ENCODE peak calls at places on chromosomes 13 and 19, in four cellular contexts. One of them, this sample, is unnamed.

GRCh38 chr19:16460454-16460853 is 11.3 kb downstream of the EPS15L1 start:
- DNase-seq in GM12878: no peak
- DNase-seq in K562: no peak
- DNase-seq in hepatocyte: no peak
- DNase-seq in this sample: no peak

GRCh38 chr13:107138468-107138867 is 570.5 kb upstream of the ARGLU1 start:
- DNase-seq in GM12878: no peak
- DNase-seq in hepatocyte: no peak
- DNase-seq in K562: no peak
- DNase-seq in this sample: peak; percentile 25

GRCh38 chr13:28532226-28533048 is 37.5 kb upstream of the FLT1 start:
- DNase-seq in GM12878: no peak
- DNase-seq in K562: peak; percentile 91
- DNase-seq in hepatocyte: peak; percentile 35
- DNase-seq in this sample: peak; percentile 72

GRCh38 chr19:51240866-51241265 is 10.0 kb upstream of the SIGLECL1 start:
- DNase-seq in hepatocyte: no peak
- DNase-seq in GM12878: no peak
- DNase-seq in K562: no peak
- DNase-seq in this sample: no peak

GRCh38 chr19:11736696-11737095 is 2.0 kb downstream of the ZNF823 start:
- DNase-seq in K562: peak; percentile 84
- DNase-seq in hepatocyte: peak; percentile 27
- DNase-seq in GM12878: peak; percentile 40
- DNase-seq in this sample: peak; percentile 3

GRCh38 chr19:43595999-43596841 is at the start of the genes IRGQ and ZNF576:
- DNase-seq in K562: peak; percentile 100
- DNase-seq in GM12878: peak; percentile 98
- DNase-seq in hepatocyte: peak; percentile 100
- DNase-seq in this sample: peak; percentile 100

GRCh38 chr19:8352134-8352827 is 9.2 kb upstream of the KANK3 start:
- DNase-seq in hepatocyte: no peak
- DNase-seq in GM12878: no peak
- DNase-seq in K562: no peak
- DNase-seq in this sample: peak; percentile 52

GRCh38 chr13:27405521-27406134 is 18.8 kb upstream of the GTF3A start:
- DNase-seq in GM12878: no peak
- DNase-seq in hepatocyte: no peak
- DNase-seq in K562: no peak
- DNase-seq in this sample: no peak

GRCh38 chr19:2274937-2275535 is 6.9 kb downstream of the PEAK3 start:
- DNase-seq in GM12878: no peak
- DNase-seq in hepatocyte: peak; percentile 78
- DNase-seq in K562: peak; percentile 71
- DNase-seq in this sample: peak; percentile 87

GRCh38 chr13:46171739-46172138 is 10.2 kb downstream of the LCP1 start:
- DNase-seq in GM12878: no peak
- DNase-seq in hepatocyte: no peak
- DNase-seq in K562: no peak
- DNase-seq in this sample: no peak

GRCh38 chr19:8498295-8498694 is 4.1 kb downstream of the PRAM1 start:
- DNase-seq in GM12878: no peak
- DNase-seq in K562: no peak
- DNase-seq in hepatocyte: no peak
- DNase-seq in this sample: no peak

GRCh38 chr19:18119243-18120105 is 21.9 kb downstream of the MAST3 start:
- DNase-seq in hepatocyte: no peak
- DNase-seq in K562: no peak
- DNase-seq in GM12878: no peak
- DNase-seq in this sample: peak; percentile 20

GRCh38 chr19:38734426-38735256 is 9.6 kb downstream of the CAPN12 start:
- DNase-seq in GM12878: peak; percentile 25
- DNase-seq in hepatocyte: peak; percentile 40
- DNase-seq in K562: peak; percentile 29
- DNase-seq in this sample: no peak

GRCh38 chr13:98606296-98606695 is 29.4 kb upstream of the STK24 start:
- DNase-seq in hepatocyte: no peak
- DNase-seq in GM12878: no peak
- DNase-seq in K562: no peak
- DNase-seq in this sample: peak; percentile 41

GRCh38 chr19:11338164-11338563 is 1.3 kb downstream of the RAB3D start:
- DNase-seq in K562: no peak
- DNase-seq in hepatocyte: peak; percentile 58
- DNase-seq in GM12878: no peak
- DNase-seq in this sample: no peak

GRCh38 chr19:49553451-49554271 is 25.9 kb downstream of the RCN3 start:
- DNase-seq in hepatocyte: peak; percentile 68
- DNase-seq in K562: no peak
- DNase-seq in GM12878: no peak
- DNase-seq in this sample: no peak

GRCh38 chr13:41782086-41782485 is 178.8 kb downstream of the VWA8 start:
- DNase-seq in GM12878: no peak
- DNase-seq in hepatocyte: no peak
- DNase-seq in K562: no peak
- DNase-seq in this sample: peak; percentile 24

GRCh38 chr13:49652691-49653305 is 24.5 kb downstream of the ARL11 start:
- DNase-seq in K562: peak; percentile 64
- DNase-seq in GM12878: no peak
- DNase-seq in hepatocyte: peak; percentile 49
- DNase-seq in this sample: peak; percentile 85

GRCh38 chr19:7682175-7682855 is 1.7 kb downstream of the TRAPPC5 start:
- DNase-seq in GM12878: no peak
- DNase-seq in K562: no peak
- DNase-seq in hepatocyte: no peak
- DNase-seq in this sample: peak; percentile 83

GRCh38 chr13:98809345-98809777 is 56.9 kb upstream of the SLC15A1 start:
- DNase-seq in K562: no peak
- DNase-seq in GM12878: no peak
- DNase-seq in hepatocyte: no peak
- DNase-seq in this sample: no peak

GRCh38 chr13:67048084-67048792 is 181.9 kb downstream of the PCDH9 start:
- DNase-seq in GM12878: no peak
- DNase-seq in hepatocyte: peak; percentile 15
- DNase-seq in K562: peak; percentile 40
- DNase-seq in this sample: no peak

GRCh38 chr13:30017880-30018279 is 167.5 kb upstream of the UBL3 start:
- DNase-seq in GM12878: no peak
- DNase-seq in hepatocyte: no peak
- DNase-seq in K562: no peak
- DNase-seq in this sample: peak; percentile 43

GRCh38 chr19:32166238-32166637 is 179.2 kb upstream of the ZNF507 start:
- DNase-seq in K562: no peak
- DNase-seq in hepatocyte: no peak
- DNase-seq in GM12878: no peak
- DNase-seq in this sample: no peak

GRCh38 chr13:47955836-47956235 is 45.2 kb downstream of the SUCLA2 start:
- DNase-seq in hepatocyte: no peak
- DNase-seq in K562: no peak
- DNase-seq in GM12878: no peak
- DNase-seq in this sample: no peak

GRCh38 chr13:87777395-87777794 is 106.2 kb downstream of the SLITRK5 start:
- DNase-seq in GM12878: no peak
- DNase-seq in hepatocyte: no peak
- DNase-seq in K562: no peak
- DNase-seq in this sample: peak; percentile 34

GRCh38 chr19:7397687-7398086 is 49.0 kb downstream of the ARHGEF18 start:
- DNase-seq in GM12878: no peak
- DNase-seq in K562: no peak
- DNase-seq in hepatocyte: no peak
- DNase-seq in this sample: no peak

GRCh38 chr13:105979586-105979985 is 555.9 kb downstream of the EFNB2 start:
- DNase-seq in GM12878: no peak
- DNase-seq in hepatocyte: peak; percentile 82
- DNase-seq in K562: no peak
- DNase-seq in this sample: no peak

GRCh38 chr19:49200238-49200862 is 42.8 kb downstream of the TRPM4 start:
- DNase-seq in GM12878: no peak
- DNase-seq in K562: peak; percentile 84
- DNase-seq in hepatocyte: no peak
- DNase-seq in this sample: peak; percentile 65

GRCh38 chr13:84358601-84359000 is 476.3 kb upstream of the SLITRK1 start:
- DNase-seq in hepatocyte: no peak
- DNase-seq in K562: no peak
- DNase-seq in GM12878: no peak
- DNase-seq in this sample: no peak

GRCh38 chr19:1841209-1841924 is 6.9 kb downstream of the REXO1 start:
- DNase-seq in hepatocyte: no peak
- DNase-seq in K562: peak; percentile 47
- DNase-seq in GM12878: no peak
- DNase-seq in this sample: no peak

GRCh38 chr19:4586691-4587090 is 27.2 kb upstream of the SEMA6B start:
- DNase-seq in hepatocyte: no peak
- DNase-seq in GM12878: no peak
- DNase-seq in K562: no peak
- DNase-seq in this sample: peak; percentile 53

GRCh38 chr13:59176775-59177174 is 987.0 kb downstream of the DIAPH3 start:
- DNase-seq in K562: peak; percentile 1
- DNase-seq in GM12878: no peak
- DNase-seq in hepatocyte: no peak
- DNase-seq in this sample: peak; percentile 50

GRCh38 chr19:6376512-6377193 is 920 bp upstream of the PSPN start:
- DNase-seq in K562: no peak
- DNase-seq in GM12878: no peak
- DNase-seq in hepatocyte: no peak
- DNase-seq in this sample: no peak

GRCh38 chr13:39364797-39365468 is 238.1 kb downstream of the LHFPL6 start:
- DNase-seq in K562: no peak
- DNase-seq in GM12878: no peak
- DNase-seq in hepatocyte: peak; percentile 28
- DNase-seq in this sample: peak; percentile 67

GRCh38 chr13:106588367-106588766 is 20.4 kb upstream of the ARGLU1 start:
- DNase-seq in K562: no peak
- DNase-seq in hepatocyte: no peak
- DNase-seq in GM12878: no peak
- DNase-seq in this sample: no peak

GRCh38 chr19:2255112-2255845 is 938 bp downstream of the JSRP1 start:
- DNase-seq in hepatocyte: no peak
- DNase-seq in K562: no peak
- DNase-seq in GM12878: no peak
- DNase-seq in this sample: no peak

GRCh38 chr13:64725492-64725891 is 2504.6 kb downstream of the PCDH9 start:
- DNase-seq in GM12878: no peak
- DNase-seq in K562: no peak
- DNase-seq in hepatocyte: no peak
- DNase-seq in this sample: no peak
- H2AFZ ChIP-seq in GM12878: no peak overlapping the region
- H2AFZ ChIP-seq in K562: no peak overlapping the region
- H2AFZ ChIP-seq in hepatocyte: no peak overlapping the region
- H2AFZ ChIP-seq in this sample: peak overlapping the region; percentile 87

GRCh38 chr13:111533900-111534645 is 213.6 kb downstream of the TEX29 start:
- DNase-seq in hepatocyte: no peak
- DNase-seq in GM12878: no peak
- DNase-seq in K562: no peak
- DNase-seq in this sample: no peak

GRCh38 chr13:111532111-111532510 is 211.7 kb downstream of the TEX29 start:
- DNase-seq in K562: no peak
- DNase-seq in GM12878: no peak
- DNase-seq in hepatocyte: no peak
- DNase-seq in this sample: peak; percentile 54

GRCh38 chr13:111530137-111530536 is 209.7 kb downstream of the TEX29 start:
- DNase-seq in GM12878: no peak
- DNase-seq in K562: no peak
- DNase-seq in hepatocyte: no peak
- DNase-seq in this sample: no peak

GRCh38 chr13:111528513-111528912 is 208.1 kb downstream of the TEX29 start:
- DNase-seq in hepatocyte: no peak
- DNase-seq in K562: no peak
- DNase-seq in GM12878: no peak
- DNase-seq in this sample: no peak

DNA sequence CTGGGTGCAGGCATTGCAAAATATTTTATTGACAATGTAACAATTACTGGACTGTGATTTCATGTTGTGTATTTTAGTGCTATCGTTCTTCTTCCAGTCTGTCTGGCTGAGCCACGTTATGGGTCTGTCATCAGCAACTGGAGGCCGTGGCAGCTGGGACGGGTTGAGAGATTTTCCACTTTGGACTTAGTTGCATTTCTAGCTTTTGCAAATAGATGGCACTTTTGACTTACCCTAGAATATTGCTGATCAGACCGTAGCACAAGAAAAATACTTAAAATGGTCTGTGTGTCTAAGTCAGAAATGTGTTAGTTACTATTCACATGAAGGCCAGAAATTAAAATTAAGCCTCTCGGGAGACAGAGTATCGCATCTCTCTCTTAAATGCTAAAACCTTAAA is 211.1 kb downstream of the TEX29 start:
- DNase-seq in K562: peak; percentile 4
- DNase-seq in GM12878: no peak
- DNase-seq in hepatocyte: peak; percentile 46
- DNase-seq in this sample: no peak
- TF ChIP-seq CTCF in K562: no peak
- TF ChIP-seq CTCF in GM12878: no peak
- TF ChIP-seq CTCF in hepatocyte: peak; percentile 58
- TF ChIP-seq CTCF in this sample: no peak

GRCh38 chr13:113644800-113645199 is 13.2 kb downstream of the ATP4B start:
- DNase-seq in K562: no peak
- DNase-seq in hepatocyte: no peak
- DNase-seq in GM12878: no peak
- DNase-seq in this sample: no peak

GRCh38 chr13:113642563-113642962 is 15.4 kb downstream of the ATP4B start:
- DNase-seq in GM12878: no peak
- DNase-seq in K562: no peak
- DNase-seq in hepatocyte: no peak
- DNase-seq in this sample: no peak

GRCh38 chr13:113645329-113645728 is 12.7 kb downstream of the ATP4B start:
- DNase-seq in K562: no peak
- DNase-seq in hepatocyte: no peak
- DNase-seq in GM12878: no peak
- DNase-seq in this sample: no peak

GRCh38 chr13:113641426-113641825 is 16.6 kb downstream of the ATP4B start:
- DNase-seq in hepatocyte: no peak
- DNase-seq in K562: no peak
- DNase-seq in GM12878: no peak
- DNase-seq in this sample: no peak

GRCh38 chr13:113643593-113643992 is 14.4 kb downstream of the ATP4B start:
- DNase-seq in hepatocyte: no peak
- DNase-seq in GM12878: no peak
- DNase-seq in K562: no peak
- DNase-seq in this sample: no peak
- H2AFZ ChIP-seq in hepatocyte: no peak overlapping the region
- H2AFZ ChIP-seq in GM12878: no peak overlapping the region
- H2AFZ ChIP-seq in K562: no peak overlapping the region
- H2AFZ ChIP-seq in this sample: no peak overlapping the region

GRCh38 chr13:101544979-101545378 is 92.5 kb downstream of the ITGBL1 start:
- DNase-seq in K562: no peak
- DNase-seq in GM12878: no peak
- DNase-seq in hepatocyte: no peak
- DNase-seq in this sample: no peak

DNA sequence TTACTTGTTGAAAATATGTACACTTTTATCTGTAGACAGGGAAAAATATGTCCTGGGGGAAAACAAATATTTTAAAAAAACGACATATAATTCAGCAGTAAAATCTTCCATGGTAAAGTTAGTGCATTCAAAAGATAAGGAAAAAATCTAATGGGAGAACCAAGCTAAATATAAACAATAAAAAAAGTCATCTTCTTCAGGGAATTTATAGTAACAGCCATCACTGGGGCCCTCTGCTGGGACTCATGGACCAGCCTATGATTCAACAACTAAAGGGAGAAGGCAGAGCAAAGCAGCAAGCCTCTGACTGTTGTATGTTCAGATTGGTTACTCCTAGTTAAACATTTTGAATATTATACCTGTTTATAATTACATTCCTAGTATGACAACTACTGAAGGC is 93.0 kb downstream of the ITGBL1 start:
- DNase-seq in GM12878: no peak
- DNase-seq in hepatocyte: no peak
- DNase-seq in K562: no peak
- DNase-seq in this sample: no peak
- TF ChIP-seq CTCF in GM12878: no peak
- TF ChIP-seq CTCF in hepatocyte: no peak
- TF ChIP-seq CTCF in K562: no peak
- TF ChIP-seq CTCF in this sample: peak; percentile 13

This sample was measured in GM23338.